ENCODE peak calls at places on chromosomes 1 and 21, in nine cellular contexts. R is astrocyte of the spinal cord, S is transverse colon, K is heart left ventricle, C is Calu3, X is fibroblast of lung, G is OCI-LY7, E is Peyer's patch, B is GM10248. D is an unnamed sample.

GRCh38 chr1:110466646-110467280 is 15.8 kb downstream of the PROK1 start:
- DNase-seq in R (no peak), S (no peak), K (no peak), C (no peak), X (no peak), G (no peak), E (no peak), B (no peak), D (no peak)

GRCh38 chr1:57277681-57278080 is 146.2 kb downstream of the DAB1 start:
- DNase-seq in R (no peak), S (no peak), K (no peak), C (no peak), X (no peak), G (no peak), E (no peak), B (no peak), D (no peak)

GRCh38 chr1:42340093-42340492 is 5.1 kb upstream of the FOXJ3 start:
- DNase-seq in R (peak; percentile 24), S (peak; percentile 30), K (no peak), C (peak; percentile 40), X (peak; percentile 18), G (no peak), E (no peak), B (no peak), D (no peak)

GRCh38 chr21:25966308-25966707 is 204.3 kb downstream of the APP start:
- DNase-seq in R (no peak), S (no peak), K (no peak), C (no peak), X (no peak), G (no peak), E (no peak), B (no peak), D (no peak)

GRCh38 chr1:31755197-31755611 is 8.9 kb downstream of the ADGRB2 start:
- DNase-seq in R (no peak), S (no peak), K (peak; percentile 83), C (no peak), X (no peak), G (no peak), E (no peak), B (no peak), D (no peak)

GRCh38 chr1:94622757-94623156 is 81.2 kb upstream of the F3 start:
- DNase-seq in R (peak; percentile 74), S (no peak), K (no peak), C (peak; percentile 87), X (peak; percentile 96), G (no peak), E (no peak), B (no peak), D (no peak)

GRCh38 chr1:27427329-27427728 is 34.9 kb downstream of the GPR3 start:
- DNase-seq in R (no peak), S (no peak), K (no peak), C (no peak), X (no peak), G (peak; percentile 76), E (no peak), B (no peak), D (no peak)

GRCh38 chr1:163440090-163440489 is 118.3 kb downstream of the NUF2 start:
- DNase-seq in R (no peak), S (peak; percentile 13), K (peak; percentile 45), C (no peak), X (no peak), G (no peak), E (no peak), B (no peak), D (no peak)

GRCh38 chr1:19461352-19461645 is 24.0 kb downstream of the CAPZB start:
- DNase-seq in R (no peak), S (no peak), K (no peak), C (no peak), X (no peak), G (no peak), E (no peak), B (no peak), D (no peak)

GRCh38 chr1:236282159-236282716 is 480 bp upstream of the ERO1B start:
- DNase-seq in R (no peak), S (no peak), K (no peak), C (no peak), X (no peak), G (peak; percentile 66), E (no peak), B (peak; percentile 21), D (no peak)

GRCh38 chr1:200090252-200091159 is 63.0 kb downstream of the NR5A2 start:
- DNase-seq in R (no peak), S (no peak), K (no peak), C (peak; percentile 27), X (peak; percentile 19), G (peak; percentile 16), E (no peak), B (no peak), D (peak; percentile 19)

GRCh38 chr1:4323309-4323708 is 331.1 kb upstream of the AJAP1 start:
- DNase-seq in R (no peak), S (no peak), K (no peak), C (no peak), X (no peak), G (no peak), E (no peak), B (no peak), D (no peak)

GRCh38 chr1:43455205-43455889 is 1.6 kb upstream of the HYI start:
- DNase-seq in R (no peak), S (peak; percentile 54), K (peak; percentile 27), C (no peak), X (no peak), G (no peak), E (no peak), B (no peak), D (no peak)

GRCh38 chr1:115506523-115507255 is 135.1 kb upstream of the VANGL1 start:
- DNase-seq in R (no peak), S (no peak), K (no peak), C (no peak), X (no peak), G (no peak), E (no peak), B (no peak), D (no peak)

GRCh38 chr1:39695011-39695410 is 3.8 kb upstream of the HPCAL4 start:
- DNase-seq in R (no peak), S (no peak), K (no peak), C (no peak), X (peak; percentile 14), G (no peak), E (no peak), B (no peak), D (no peak)

GRCh38 chr1:153880962-153881361 is 41.8 kb downstream of the GATAD2B start:
- DNase-seq in R (peak; percentile 96), S (peak; percentile 88), K (peak; percentile 92), C (peak; percentile 74), X (peak; percentile 94), G (no peak), E (peak; percentile 83), B (no peak), D (peak; percentile 41)

GRCh38 chr1:47002211-47002610 is 21.3 kb upstream of the CYP4X1 start:
- DNase-seq in R (no peak), S (no peak), K (no peak), C (no peak), X (no peak), G (peak; percentile 1), E (no peak), B (no peak), D (no peak)
- TF ChIP-seq CTCF in R (peak; percentile 44), S (peak; percentile 10), K (peak; percentile 44), C (no peak), X (no peak), G (peak; percentile 63), E (peak; percentile 40), B (no peak), D (no peak)

DNA sequence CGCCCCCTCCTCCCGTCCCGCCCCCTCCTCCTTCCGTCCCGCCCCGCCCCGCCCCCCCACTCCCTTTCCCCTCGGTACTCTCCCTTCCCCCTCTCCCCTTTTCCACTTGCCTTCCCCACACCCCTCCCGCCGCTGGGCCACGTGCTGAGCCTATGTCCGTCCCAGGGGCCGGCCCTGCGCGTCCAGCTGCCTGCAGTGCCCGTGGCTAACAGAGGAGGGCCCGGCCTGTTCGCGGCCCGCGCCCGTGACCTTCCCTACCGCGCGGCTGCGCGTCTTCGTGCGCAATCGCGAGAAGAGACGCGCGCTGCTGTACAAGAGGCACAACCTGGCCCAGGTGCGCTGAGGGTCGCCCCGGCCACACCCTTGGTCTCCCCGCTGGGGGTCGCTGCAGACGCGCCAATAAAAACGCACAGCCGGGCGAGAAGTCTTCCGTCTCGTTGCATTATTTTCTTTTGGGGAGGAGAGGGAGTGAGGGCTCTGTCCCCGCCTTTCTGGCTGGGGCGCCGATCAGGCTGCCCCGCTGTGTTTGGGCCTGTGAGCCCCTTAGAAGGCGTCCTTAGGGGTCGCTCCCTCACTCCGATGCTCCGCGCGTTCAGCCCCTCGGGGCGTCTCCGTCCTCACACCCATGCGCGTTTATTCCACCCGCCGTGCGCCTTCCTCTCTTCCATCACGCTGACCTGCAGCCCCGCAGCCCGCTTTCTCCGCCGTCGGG is 28.0 kb downstream of the TRIM11 start:
- DNase-seq in R (peak; percentile 70), S (peak; percentile 56), K (peak; percentile 80), C (peak; percentile 86), X (peak; percentile 69), G (peak; percentile 19), E (peak; percentile 64), B (no peak), D (peak; percentile 60)
- TF ChIP-seq CTCF in R (peak; percentile 72), S (peak; percentile 49), K (peak; percentile 57), C (peak; percentile 74), X (peak; percentile 56), G (peak; percentile 58), E (peak; percentile 48), B (peak; percentile 15), D (peak; percentile 76)

DNA sequence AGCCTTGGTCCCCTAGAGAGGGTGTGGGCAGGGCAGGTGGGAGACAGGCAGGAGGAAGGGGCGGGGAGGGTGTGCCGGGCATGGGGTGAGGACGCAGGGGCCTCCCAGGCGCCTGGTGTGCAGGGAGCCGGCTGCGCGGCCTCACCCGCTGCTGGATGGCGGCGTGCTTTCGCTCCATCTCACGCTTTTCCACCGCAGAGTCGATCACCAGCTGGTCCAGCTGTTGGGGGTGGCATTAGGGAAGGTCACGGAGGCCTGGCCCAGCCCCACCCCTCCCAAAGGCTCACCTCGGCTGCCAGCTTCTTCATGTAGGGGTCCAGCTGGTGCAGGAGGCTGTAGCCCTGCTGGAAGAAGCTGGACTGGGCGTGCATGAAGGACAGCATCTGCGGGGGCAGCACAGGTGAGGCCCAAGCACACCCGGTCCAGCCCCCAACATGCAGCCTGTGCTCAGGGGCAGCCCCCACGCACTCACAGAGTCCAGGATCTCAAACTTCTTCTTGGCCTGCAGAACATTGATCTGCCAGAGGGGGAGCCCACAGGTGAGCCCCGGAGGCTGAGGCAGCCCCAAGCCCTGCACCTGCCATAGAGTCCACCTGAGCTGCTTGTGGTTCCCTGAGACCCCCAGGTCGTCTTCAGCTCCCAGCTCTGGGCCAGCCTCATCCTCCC is 7.9 kb downstream of the ACAP3 start:
- DNase-seq in R (no peak), S (no peak), K (no peak), C (peak; percentile 48), X (no peak), G (peak; percentile 48), E (no peak), B (no peak), D (no peak)
- TF ChIP-seq CTCF in R (peak; percentile 44), S (no peak), K (peak; percentile 15), C (peak; percentile 39), X (no peak), G (peak; percentile 69), E (peak; percentile 23), B (peak; percentile 49), D (peak; percentile 56)

DNA sequence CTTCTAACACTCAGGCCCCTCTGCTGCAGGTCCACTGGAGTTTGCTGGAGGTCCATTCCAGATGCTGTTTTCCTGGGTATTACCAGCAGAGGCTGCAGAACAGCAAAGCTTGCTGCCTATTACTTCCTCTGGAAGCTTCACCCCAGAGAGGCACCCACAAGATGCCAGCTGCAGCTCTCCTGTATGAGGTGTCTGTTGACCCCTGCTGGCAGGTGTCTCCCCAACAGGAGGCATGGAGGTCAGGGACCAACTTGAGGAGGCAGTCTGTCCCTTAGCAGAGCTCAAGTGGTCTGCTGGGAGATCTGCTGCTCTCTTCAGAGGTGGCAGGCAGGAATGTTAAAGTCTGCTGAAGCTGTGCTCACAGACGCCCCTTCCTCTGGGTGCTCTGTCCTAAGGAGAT is 204.8 kb downstream of the FCRL5 start:
- DNase-seq in R (no peak), S (no peak), K (no peak), C (peak; percentile 14), X (no peak), G (no peak), E (no peak), B (no peak), D (no peak)
- TF ChIP-seq CTCF in R (no peak), S (no peak), K (no peak), C (no peak), X (no peak), G (no peak), E (no peak), B (no peak), D (no peak)